ENCODE peak calls at places on chromosomes 16 and 17, in seven cellular contexts. A is H9, V is mesenchymal stem cell, Y is H1, H is neuronal stem cell, D is trophoblast cell, T is IMR-90. R is an unnamed sample.

GRCh38 chr17:41118721-41119120 is 548 bp upstream of the KRTAP4-11 start:
- DNase-seq in T (peak; percentile 38), V (no peak), A (no peak), H (no peak), D (no peak), Y (no peak), R (no peak)

GRCh38 chr17:27620721-27621120 is 10.3 kb upstream of the LGALS9 start:
- DNase-seq in V (no peak), H (no peak), T (no peak), Y (no peak), D (no peak), A (no peak), R (no peak)

GRCh38 chr17:10683853-10684252 is 13.5 kb downstream of the SCO1 start:
- DNase-seq in H (peak; percentile 9), A (no peak), D (peak; percentile 54), T (peak; percentile 39), V (peak; percentile 43), Y (no peak), R (peak; percentile 47)

GRCh38 chr17:57406131-57406980 is 150.0 kb downstream of the MSI2 start:
- DNase-seq in Y (no peak), A (no peak), D (peak; percentile 63), T (peak; percentile 44), H (peak; percentile 98), V (peak; percentile 32), R (no peak)

GRCh38 chr16:67447508-67448076 is 16.7 kb downstream of the HSD11B2 start:
- DNase-seq in V (peak; percentile 55), A (peak; percentile 71), Y (peak; percentile 77), D (peak; percentile 75), H (no peak), T (peak; percentile 42), R (no peak)

GRCh38 chr17:80284631-80285030 is 24.0 kb downstream of the RNF213 start:
- DNase-seq in V (no peak), H (no peak), T (no peak), Y (no peak), D (no peak), A (peak; percentile 78), R (peak; percentile 50)

GRCh38 chr17:46099865-46100264 is 93.4 kb downstream of the KANSL1 start:
- DNase-seq in H (no peak), D (no peak), V (no peak), Y (no peak), T (no peak), A (no peak), R (no peak)

GRCh38 chr17:43626066-43626465 is 35.7 kb downstream of the MEOX1 start:
- DNase-seq in A (no peak), V (no peak), H (no peak), D (no peak), Y (no peak), T (no peak), R (no peak)

GRCh38 chr16:21590791-21591190 is 8.6 kb upstream of the METTL9 start:
- DNase-seq in A (no peak), D (no peak), H (no peak), Y (no peak), T (no peak), V (peak; percentile 46), R (no peak)

DNA sequence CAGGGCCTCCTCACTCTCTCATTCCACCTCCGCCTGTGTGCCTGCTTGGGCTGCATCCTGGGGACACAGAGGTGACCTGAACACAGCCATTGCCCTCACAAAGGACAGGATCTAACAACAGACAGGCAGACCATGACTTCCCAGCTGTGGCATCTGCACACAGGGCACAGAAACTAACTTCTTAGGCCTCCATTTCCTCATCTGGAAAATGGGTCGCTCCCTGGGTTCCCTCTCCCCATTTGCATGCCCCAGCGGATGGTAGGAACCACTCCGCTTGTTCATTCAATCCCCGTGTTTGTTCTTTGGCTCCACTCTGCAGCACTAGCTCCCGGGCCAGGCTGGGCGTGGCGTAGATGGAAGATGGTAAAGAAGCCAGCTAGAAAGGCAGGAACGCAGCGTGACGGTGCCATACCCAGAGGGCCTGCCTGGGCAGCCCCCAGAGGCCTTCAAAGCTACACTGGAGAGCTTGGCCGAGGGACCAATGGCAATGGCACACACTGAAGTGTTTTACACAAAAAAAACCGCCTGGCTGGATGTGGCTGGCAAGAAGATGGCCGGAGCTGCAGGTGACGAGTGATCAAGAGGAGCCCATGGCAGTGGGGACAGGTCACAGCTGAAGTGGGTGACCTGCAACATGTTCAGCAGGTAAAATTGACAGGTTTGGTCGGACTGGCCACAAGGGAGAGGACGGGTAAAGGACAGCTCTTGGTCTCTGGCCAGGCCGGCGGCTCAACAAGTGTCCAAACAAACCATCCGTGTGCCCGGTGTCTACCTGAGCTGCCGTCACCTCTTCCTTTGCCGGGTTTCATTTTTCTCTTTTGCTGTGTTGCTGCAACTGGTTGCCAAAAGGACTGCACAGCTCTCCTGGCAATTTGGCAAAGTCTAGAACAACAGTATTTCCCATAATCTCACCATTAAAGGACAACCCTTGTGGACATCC is 66.9 kb downstream of the SOCS1 start:
- DNase-seq in Y (no peak), A (no peak), T (no peak), H (no peak), V (no peak), D (no peak), R (no peak)
- H3K18ac ChIP-seq in Y (no peak overlapping the region), A (no peak overlapping the region), T (no peak overlapping the region), H (peak overlapping the region; percentile 18), V (peak overlapping the region; percentile 42), D (no peak overlapping the region), R (no peak overlapping the region)

GRCh38 chr16:19699472-19699871 is 18.6 kb downstream of the KNOP1 start:
- DNase-seq in T (no peak), D (no peak), Y (no peak), H (no peak), A (no peak), V (no peak), R (no peak)

GRCh38 chr16:19700319-19700781 is 17.7 kb downstream of the KNOP1 start:
- DNase-seq in V (peak; percentile 77), D (no peak), A (no peak), T (peak; percentile 70), Y (no peak), H (no peak), R (no peak)

GRCh38 chr16:19697756-19698318 is 20.2 kb downstream of the KNOP1 start:
- DNase-seq in T (no peak), Y (no peak), D (peak; percentile 67), H (no peak), V (no peak), A (no peak), R (no peak)

GRCh38 chr16:19696961-19697360 is 21.1 kb downstream of the KNOP1 start:
- DNase-seq in Y (no peak), V (no peak), D (no peak), T (no peak), H (no peak), A (no peak), R (no peak)

DNA sequence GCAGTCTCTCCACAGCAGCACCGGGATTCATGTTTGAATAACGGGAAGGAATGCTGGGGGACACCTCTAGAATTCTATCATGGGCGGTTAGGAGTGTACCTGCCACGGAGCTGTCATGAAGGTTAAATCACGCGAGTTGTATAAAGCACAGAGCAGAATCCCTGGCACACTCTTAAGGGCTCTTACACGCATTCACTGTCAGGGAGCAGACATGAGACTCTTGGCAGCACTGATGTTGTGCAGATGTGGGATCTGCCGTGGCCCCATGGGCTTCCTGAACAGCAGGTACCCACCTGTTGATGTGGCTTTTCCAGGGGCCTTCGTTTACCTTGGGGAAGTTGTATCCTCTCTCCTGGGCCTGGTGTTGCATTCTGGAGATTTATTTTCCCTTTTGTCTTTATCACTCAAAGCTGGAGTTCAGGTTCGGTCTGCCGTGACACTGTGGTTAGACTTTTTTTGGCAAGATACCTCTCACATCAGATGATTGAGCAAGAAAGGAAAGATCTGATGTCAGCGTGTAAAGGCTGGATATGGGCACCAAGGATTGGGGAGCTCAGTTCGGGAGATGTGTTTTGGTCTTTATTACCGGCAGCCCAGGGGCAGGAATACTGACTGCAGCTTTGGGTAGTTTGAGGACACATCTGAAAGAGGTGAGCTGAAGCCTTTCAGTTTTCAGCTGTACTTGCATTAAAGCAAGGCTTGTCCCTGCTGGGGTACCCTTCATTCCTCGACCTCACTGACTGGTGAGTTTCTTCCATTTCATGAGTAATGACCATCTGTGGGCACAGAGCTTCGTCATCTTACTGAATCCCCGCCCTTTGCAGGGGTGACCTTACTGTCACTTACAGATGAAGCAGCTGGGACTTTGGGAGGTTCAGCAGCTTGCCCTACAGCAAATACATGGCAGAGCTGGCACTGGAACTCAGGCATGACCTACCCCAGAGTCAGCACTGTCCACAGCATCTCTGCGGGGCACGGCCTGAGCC is 19.3 kb downstream of the KNOP1 start:
- DNase-seq in H (no peak), V (no peak), A (no peak), D (no peak), T (peak; percentile 20), Y (no peak), R (no peak)
- H3K18ac ChIP-seq in H (no peak overlapping the region), V (peak overlapping the region; percentile 34), A (no peak overlapping the region), D (no peak overlapping the region), T (no peak overlapping the region), Y (no peak overlapping the region), R (no peak overlapping the region)

GRCh38 chr17:63423963-63424362 is 22.1 kb downstream of the CYB561 start:
- DNase-seq in T (no peak), D (no peak), V (no peak), H (no peak), A (peak; percentile 30), Y (no peak), R (no peak)
- H3K18ac ChIP-seq in T (no peak overlapping the region), D (no peak overlapping the region), V (no peak overlapping the region), H (no peak overlapping the region), A (no peak overlapping the region), Y (no peak overlapping the region), R (no peak overlapping the region)

GRCh38 chr17:29160253-29160652 is 19.9 kb downstream of the MYO18A start:
- DNase-seq in D (no peak), A (no peak), V (no peak), H (no peak), T (no peak), Y (no peak), R (no peak)

GRCh38 chr17:29159286-29159860 is 20.8 kb downstream of the MYO18A start:
- DNase-seq in D (no peak), T (no peak), A (no peak), H (no peak), V (no peak), Y (no peak), R (no peak)

GRCh38 chr17:29162909-29163341 is 17.3 kb downstream of the MYO18A start:
- DNase-seq in T (no peak), V (no peak), H (no peak), Y (no peak), A (no peak), D (no peak), R (no peak)

GRCh38 chr17:29163563-29163962 is 16.6 kb downstream of the MYO18A start:
- DNase-seq in A (no peak), V (no peak), H (no peak), D (peak; percentile 64), T (no peak), Y (no peak), R (no peak)

DNA sequence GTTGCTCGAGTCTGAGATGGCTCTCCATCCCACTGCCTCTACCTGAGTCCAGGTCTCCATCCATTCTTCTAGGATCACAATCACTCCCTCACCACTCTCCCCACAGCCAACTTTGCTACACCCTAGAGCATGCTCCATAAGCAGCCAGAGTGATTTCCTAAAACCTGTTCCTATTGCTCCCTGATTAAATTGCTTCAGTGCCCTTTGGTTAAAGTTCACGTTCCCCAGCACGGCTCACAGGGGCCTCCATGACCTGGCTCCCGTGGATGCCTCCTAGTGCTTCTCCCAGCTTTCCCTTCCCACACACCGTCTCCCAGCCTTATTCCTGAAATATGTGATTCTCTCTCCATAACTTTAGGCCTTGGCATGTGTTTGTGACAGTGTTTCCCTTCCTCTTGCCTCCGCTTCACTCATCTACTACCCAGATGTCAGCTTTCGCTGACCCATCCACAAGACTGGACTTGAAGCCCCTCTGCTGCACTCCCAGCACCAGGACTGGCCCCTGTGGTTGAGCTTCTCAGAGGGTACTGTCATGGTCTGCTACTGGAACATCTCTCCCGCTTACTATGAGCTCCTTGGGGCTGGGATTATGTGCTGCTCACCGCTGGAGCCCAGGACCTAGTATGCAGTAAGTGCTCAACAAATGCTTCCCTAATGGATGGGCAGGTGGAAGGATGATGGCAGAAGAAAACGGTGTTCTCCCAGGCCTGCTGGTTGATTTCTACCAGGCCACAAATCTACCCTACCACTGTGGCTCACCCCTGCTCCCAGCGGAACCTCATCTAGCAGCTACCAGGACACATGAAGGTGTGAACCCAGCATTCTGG is 17.9 kb downstream of the MYO18A start:
- DNase-seq in A (no peak), H (no peak), V (no peak), Y (no peak), T (no peak), D (no peak), R (no peak)
- H3K18ac ChIP-seq in A (no peak overlapping the region), H (peak overlapping the region; percentile 12), V (peak overlapping the region; percentile 14), Y (no peak overlapping the region), T (no peak overlapping the region), D (no peak overlapping the region), R (no peak overlapping the region)

R was measured in mesendoderm.